ENCODE peak calls at places on chromosome 18, in six cellular contexts. S is activated naive CD4-positive, alpha-beta T cell treated with anti-CD3 and anti-CD28 coated beads for 36 hours; Y is RKO; O is DMS79; T is activated CD4-positive, alpha-beta T cell treated with anti-CD3 and anti-CD28 coated beads, Interleukin-2, amount 50 U/mL, for 48 hours; E is Kasumi-1. G is an unnamed sample.
A peak's percentile ranks its signal among the peaks of the same experiment; 100 is the strongest.

GRCh38 chr18:10201655-10202054 is 252.8 kb upstream of the APCDD1 start:
- DNase-seq in Y (no peak), S (no peak), E (peak; percentile 69), T (no peak), O (no peak), G (no peak)

GRCh38 chr18:48693625-48694262 is 154.9 kb downstream of the CTIF start:
- DNase-seq in E (no peak), O (no peak), T (no peak), S (no peak), Y (peak; percentile 12), G (no peak)

GRCh38 chr18:22551536-22552151 is 133.9 kb upstream of the CTAGE1 start:
- DNase-seq in T (no peak), Y (peak; percentile 57), O (no peak), S (no peak), E (no peak), G (peak; percentile 99)

GRCh38 chr18:50096766-50097435 is 98.0 kb downstream of the MYO5B start:
- DNase-seq in E (no peak), S (no peak), O (no peak), T (no peak), Y (no peak), G (peak; percentile 62)

GRCh38 chr18:38698108-38698507 is 1132.5 kb upstream of the CELF4 start:
- DNase-seq in S (no peak), O (no peak), E (no peak), Y (no peak), T (no peak), G (no peak)

GRCh38 chr18:4510709-4511108 is 55.6 kb upstream of the DLGAP1 start:
- DNase-seq in S (no peak), T (no peak), E (no peak), Y (no peak), O (no peak), G (no peak)

GRCh38 chr18:41906528-41907256 is 48.3 kb upstream of the PIK3C3 start:
- DNase-seq in Y (peak; percentile 68), S (peak; percentile 28), T (peak; percentile 11), O (peak; percentile 13), E (peak; percentile 52), G (peak; percentile 65)

GRCh38 chr18:54090856-54091255 is 133.6 kb downstream of the MBD2 start:
- DNase-seq in E (no peak), Y (no peak), T (no peak), S (no peak), O (no peak), G (peak; percentile 83)